ENCODE peak calls at places on chromosomes 4 and X, in seven cellular contexts. K is transverse colon, Y is heart left ventricle, L is A549, D is gastrocnemius medialis, O is breast epithelium, X is ovary. V is an unnamed sample.

GRCh38 chr4:147787204-147787603 is 55.3 kb downstream of the ARHGAP10 start:
- DNase-seq in K (no peak), O (no peak), Y (peak; percentile 47), L (no peak), X (peak; percentile 39), D (peak; percentile 43), V (no peak)

GRCh38 chr4:80361329-80361900 is 25.9 kb downstream of the CFAP299 start:
- DNase-seq in O (no peak), Y (no peak), L (peak; percentile 8), K (no peak), D (no peak), X (no peak), V (peak; percentile 41)

GRCh38 chr4:20252656-20253271 is 1.1 kb downstream of the SLIT2 start:
- DNase-seq in O (no peak), K (peak; percentile 11), L (no peak), Y (peak; percentile 37), D (peak; percentile 17), X (peak; percentile 34), V (peak; percentile 6)

GRCh38 chrX:108198420-108198819 is 106.8 kb downstream of the ATG4A start:
- DNase-seq in O (no peak), L (no peak), K (no peak), D (no peak), Y (no peak), X (peak; percentile 21), V (no peak)

GRCh38 chr4:16437836-16438235 is 211.6 kb upstream of the TAPT1 start:
- DNase-seq in L (no peak), X (no peak), K (no peak), O (no peak), Y (no peak), D (no peak), V (no peak)

GRCh38 chrX:107776649-107777535 is 641 bp upstream of the NCBP2L start:
- DNase-seq in Y (peak; percentile 78), L (peak; percentile 69), D (peak; percentile 78), O (peak; percentile 87), K (peak; percentile 80), X (peak; percentile 77), V (peak; percentile 83)

GRCh38 chrX:8851487-8851886 is 50.3 kb upstream of the FAM9A start:
- DNase-seq in Y (no peak), D (no peak), X (no peak), L (no peak), K (no peak), O (no peak), V (no peak)

GRCh38 chrX:69025802-69026301 is 139.4 kb downstream of the PJA1 start:
- DNase-seq in O (no peak), X (no peak), K (no peak), D (no peak), L (no peak), Y (no peak), V (no peak)

GRCh38 chr4:168384437-168385141 is 66.0 kb upstream of the DDX60 start:
- DNase-seq in Y (no peak), D (no peak), O (no peak), K (peak; percentile 21), X (no peak), L (no peak), V (peak; percentile 89)

GRCh38 chrX:96685205-96686099 is 810 bp downstream of the DIAPH2 start:
- DNase-seq in L (no peak), X (peak; percentile 47), Y (peak; percentile 35), K (peak; percentile 45), D (peak; percentile 23), O (no peak), V (peak; percentile 14)

GRCh38 chr4:139223682-139224317 is 46.8 kb upstream of the ELF2 start:
- DNase-seq in K (no peak), Y (peak; percentile 47), O (no peak), X (no peak), D (peak; percentile 54), L (no peak), V (peak; percentile 40)

GRCh38 chrX:135981010-135981409 is 4.2 kb upstream of the SLC9A6 start:
- DNase-seq in L (no peak), Y (no peak), O (no peak), D (no peak), K (no peak), X (no peak), V (no peak)

GRCh38 chr4:181877329-181877848 is 365.8 kb upstream of the TENM3 start:
- DNase-seq in O (no peak), D (no peak), L (no peak), K (no peak), Y (no peak), X (no peak), V (no peak)

GRCh38 chr4:114015444-114015899 is 36.0 kb upstream of the ARSJ start:
- DNase-seq in K (no peak), O (no peak), Y (no peak), L (peak; percentile 40), D (no peak), X (no peak), V (no peak)

GRCh38 chrX:101803451-101803850 is 128.4 kb downstream of the ZMAT1 start:
- DNase-seq in Y (no peak), L (no peak), X (no peak), O (no peak), K (no peak), D (no peak), V (peak; percentile 10)

GRCh38 chrX:487836-488235 is 101.1 kb upstream of the PPP2R3B start:
- DNase-seq in X (no peak), Y (no peak), O (no peak), L (no peak), D (no peak), K (no peak), V (no peak)

GRCh38 chr4:143302526-143302925 is 34.1 kb upstream of the GAB1 start:
- DNase-seq in D (no peak), L (no peak), O (no peak), Y (no peak), K (no peak), X (no peak), V (no peak)

GRCh38 chrX:138756234-138756633 is 44.7 kb upstream of the FGF13 start:
- DNase-seq in K (no peak), D (peak; percentile 32), X (peak; percentile 24), O (peak; percentile 18), Y (peak; percentile 26), L (no peak), V (no peak)

GRCh38 chr4:119946359-119946758 is 120.3 kb downstream of the MAD2L1 start:
- DNase-seq in D (no peak), O (no peak), K (no peak), X (no peak), Y (no peak), L (no peak), V (no peak)

GRCh38 chrX:37441377-37441776 is 92.2 kb downstream of the PRRG1 start:
- DNase-seq in K (no peak), D (no peak), Y (no peak), O (no peak), X (no peak), L (no peak), V (no peak)

GRCh38 chr4:173334085-173334890 is at the start of gene HMGB2:
- DNase-seq in L (peak; percentile 93), O (peak; percentile 100), K (peak; percentile 100), Y (peak; percentile 100), X (peak; percentile 100), D (peak; percentile 100), V (peak; percentile 100)

GRCh38 chr4:42906906-42907774 is 14.6 kb downstream of the GRXCR1 start:
- DNase-seq in Y (no peak), L (no peak), O (peak; percentile 18), K (peak; percentile 25), D (no peak), X (no peak), V (no peak)

GRCh38 chr4:6672131-6672530 is 21.5 kb upstream of the S100P start:
- DNase-seq in D (no peak), X (no peak), Y (no peak), K (no peak), L (no peak), O (no peak), V (no peak)

GRCh38 chr4:6671648-6672047 is 22.0 kb upstream of the S100P start:
- DNase-seq in L (no peak), O (no peak), Y (no peak), D (no peak), X (no peak), K (no peak), V (no peak)

GRCh38 chr4:6676722-6677558 is 16.7 kb upstream of the S100P start:
- DNase-seq in K (no peak), L (no peak), Y (no peak), D (no peak), O (no peak), X (no peak), V (no peak)

GRCh38 chr4:6673660-6674499 is 19.8 kb upstream of the S100P start:
- DNase-seq in D (peak; percentile 95), L (peak; percentile 89), Y (peak; percentile 96), X (peak; percentile 95), O (peak; percentile 93), K (peak; percentile 95), V (peak; percentile 99)

GRCh38 chr4:6674500-6675149 is 19.1 kb upstream of the S100P start:
- DNase-seq in O (no peak), Y (no peak), D (no peak), X (no peak), K (peak; percentile 64), L (no peak), V (peak; percentile 81)
- TF ChIP-seq POLR2A in O (no peak), Y (no peak), D (no peak), X (no peak), K (no peak), L (no peak), V (no peak)

GRCh38 chr4:99893991-99894981 is at the start of gene LAMTOR3:
- DNase-seq in Y (peak; percentile 93), X (peak; percentile 89), D (peak; percentile 91), O (peak; percentile 88), K (peak; percentile 94), L (peak; percentile 60), V (peak; percentile 95)
- TF ChIP-seq POLR2A in Y (no peak), X (peak; percentile 37), D (peak; percentile 33), O (no peak), K (peak; percentile 76), L (peak; percentile 12), V (peak; percentile 68)

GRCh38 chr4:2041234-2042130 is 17.6 kb upstream of the NAT8L start:
- DNase-seq in L (peak; percentile 81), Y (peak; percentile 83), O (no peak), X (peak; percentile 77), K (peak; percentile 86), D (peak; percentile 43), V (peak; percentile 73)
- TF ChIP-seq POLR2A in L (peak; percentile 74), Y (no peak), O (no peak), X (no peak), K (no peak), D (no peak), V (no peak)

GRCh38 chrX:106177982-106178321 is 9.8 kb downstream of the PWWP3B start:
- DNase-seq in K (no peak), D (no peak), X (no peak), O (no peak), L (no peak), Y (no peak), V (no peak)

GRCh38 chrX:106178826-106179225 is 10.7 kb downstream of the PWWP3B start:
- DNase-seq in X (no peak), O (no peak), Y (no peak), L (no peak), K (no peak), D (no peak), V (no peak)

GRCh38 chrX:106177106-106177981 is 9.2 kb downstream of the PWWP3B start:
- DNase-seq in X (peak; percentile 78), K (no peak), O (no peak), Y (peak; percentile 85), D (peak; percentile 75), L (no peak), V (no peak)
- TF ChIP-seq POLR2A in X (no peak), K (no peak), O (no peak), Y (no peak), D (no peak), L (no peak), V (no peak)

V was measured in erythroblast.